ENCODE peak calls at places on chromosomes 7 and 10, in six cellular contexts. R is heart left ventricle, X is BE2C, E is dorsolateral prefrontal cortex, F is body of pancreas, P is WERI-Rb-1. N is an unnamed sample.

GRCh38 chr7:105101864-105102263 is 87.9 kb downstream of the KMT2E start:
- DNase-seq in R (no peak), X (no peak), E (no peak), F (no peak), P (no peak), N (peak; percentile 48)

GRCh38 chr10:21184216-21184615 is 287.1 kb upstream of the NEBL start:
- DNase-seq in R (no peak), X (no peak), E (no peak), F (no peak), P (no peak), N (no peak)

GRCh38 chr10:99605351-99605750 is 14.9 kb downstream of the SLC25A28 start:
- DNase-seq in R (no peak), X (no peak), E (no peak), F (no peak), P (no peak), N (no peak)

GRCh38 chr7:82175319-82175718 is 268.3 kb downstream of the CACNA2D1 start:
- DNase-seq in R (no peak), X (no peak), E (no peak), F (no peak), P (no peak), N (no peak)

GRCh38 chr10:93220315-93221170 is 146.8 kb downstream of the CYP26A1 start:
- DNase-seq in R (no peak), X (no peak), E (no peak), F (no peak), P (no peak), N (no peak)

GRCh38 chr10:35195361-35196306 is 69.0 kb downstream of the CREM start:
- DNase-seq in R (peak; percentile 86), X (peak; percentile 45), E (no peak), F (peak; percentile 69), P (peak; percentile 55), N (peak; percentile 90)

GRCh38 chr7:55546826-55547225 is 25.5 kb downstream of the VOPP1 start:
- DNase-seq in R (peak; percentile 72), X (peak; percentile 63), E (no peak), F (peak; percentile 82), P (peak; percentile 63), N (peak; percentile 65)

GRCh38 chr7:21945374-21946227 is at the start of gene CDCA7L:
- DNase-seq in R (peak; percentile 80), X (peak; percentile 82), E (peak; percentile 60), F (peak; percentile 86), P (peak; percentile 83), N (peak; percentile 91)

GRCh38 chr7:6705959-6706665 is 635 bp downstream of the ZNF12 start:
- DNase-seq in R (peak; percentile 36), X (peak; percentile 36), E (no peak), F (peak; percentile 37), P (peak; percentile 27), N (peak; percentile 50)

GRCh38 chr10:51436805-51437204 is 262.6 kb downstream of the CSTF2T start:
- DNase-seq in R (no peak), X (no peak), E (no peak), F (no peak), P (no peak), N (no peak)

GRCh38 chr7:90624128-90624980 is 28.2 kb downstream of the CDK14 start:
- DNase-seq in R (no peak), X (no peak), E (no peak), F (no peak), P (peak; percentile 71), N (no peak)

GRCh38 chr7:46687203-46687602 is 766.1 kb upstream of the IGFBP3 start:
- DNase-seq in R (no peak), X (no peak), E (no peak), F (no peak), P (no peak), N (no peak)

GRCh38 chr7:46681865-46682503 is 760.9 kb upstream of the IGFBP3 start:
- DNase-seq in R (peak; percentile 22), X (no peak), E (no peak), F (no peak), P (no peak), N (peak; percentile 24)

GRCh38 chr7:46680147-46680546 is 759.1 kb upstream of the IGFBP3 start:
- DNase-seq in R (no peak), X (no peak), E (no peak), F (no peak), P (no peak), N (peak; percentile 83)

GRCh38 chr7:46682841-46683624 is 762.0 kb upstream of the IGFBP3 start:
- DNase-seq in R (no peak), X (no peak), E (no peak), F (no peak), P (no peak), N (peak; percentile 73)

DNA sequence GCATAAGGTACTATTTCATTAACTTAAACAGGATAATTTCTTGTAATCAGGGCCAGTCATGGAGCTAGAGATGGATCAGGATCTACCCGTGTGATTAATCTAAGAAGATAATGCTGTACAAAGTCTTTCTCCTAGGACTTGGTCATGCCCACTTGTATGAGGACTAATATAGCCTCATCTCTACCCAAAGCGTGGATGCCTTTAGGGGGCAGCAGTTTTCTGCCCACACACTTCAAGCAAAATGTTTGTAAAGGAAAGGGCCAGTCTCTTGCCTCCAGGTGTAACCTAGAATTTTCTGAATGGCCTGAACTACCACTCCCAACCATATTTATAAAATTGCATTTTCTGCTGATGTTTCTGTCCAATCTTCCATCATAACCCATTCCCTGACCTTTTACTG is 764.0 kb upstream of the IGFBP3 start:
- DNase-seq in R (no peak), X (no peak), E (no peak), F (peak; percentile 55), P (no peak), N (peak; percentile 27)
- TF ChIP-seq CTCF in R (no peak), X (peak; percentile 41), E (no peak), F (peak; percentile 46), P (no peak), N (peak; percentile 6)

GRCh38 chr7:63113713-63114285 is 884.9 kb upstream of the ZNF722 start:
- DNase-seq in R (no peak), X (no peak), E (no peak), F (no peak), P (no peak), N (no peak)
- H3K4me3 ChIP-seq in R (no peak overlapping the region), X (no peak overlapping the region), E (no peak overlapping the region), F (no peak overlapping the region), P (no peak overlapping the region), N (no peak overlapping the region)

DNA sequence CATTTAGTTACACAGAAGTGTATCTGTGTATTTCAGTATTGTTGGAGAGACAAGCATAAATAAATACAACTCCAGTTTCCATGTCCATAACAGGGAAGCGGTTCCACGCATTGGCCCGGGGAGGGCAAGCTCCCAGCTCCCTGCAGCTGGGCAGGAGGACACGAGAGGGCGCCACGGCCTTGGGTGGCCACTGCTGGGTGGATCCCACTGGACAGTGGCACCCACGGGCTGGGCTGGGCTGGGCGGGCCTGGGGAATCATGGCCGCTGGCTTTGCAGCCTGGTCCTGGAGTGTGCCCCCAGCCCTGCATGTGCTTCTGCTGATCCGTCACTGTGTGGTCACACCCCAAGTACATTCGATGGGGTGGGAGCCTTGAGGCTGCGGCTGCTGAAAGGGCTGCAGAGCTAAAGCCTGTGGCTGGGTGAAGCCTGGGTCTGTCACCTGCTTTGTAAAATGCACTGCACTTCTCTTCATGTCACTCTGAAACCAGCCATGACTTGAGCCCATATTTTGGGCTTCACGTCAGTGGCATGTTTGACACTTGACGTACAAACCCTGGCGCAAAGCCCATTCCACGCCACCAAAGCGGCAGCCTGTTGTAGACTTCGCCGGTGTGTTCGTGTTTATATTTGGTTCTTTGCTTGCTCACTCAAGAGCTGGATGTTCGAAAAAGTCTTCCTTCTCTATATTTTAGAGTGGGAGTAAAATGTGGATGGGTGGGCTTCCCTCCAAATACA is 27.5 kb downstream of the LRRC27 start:
- DNase-seq in R (no peak), X (no peak), E (peak; percentile 39), F (no peak), P (peak; percentile 30), N (no peak)
- TF ChIP-seq CTCF in R (no peak), X (no peak), E (no peak), F (no peak), P (no peak), N (no peak)

GRCh38 chr7:139245401-139245800 is 14.4 kb downstream of the UBN2 start:
- DNase-seq in R (no peak), X (no peak), E (no peak), F (no peak), P (no peak), N (no peak)

GRCh38 chr7:139242741-139243281 is 11.8 kb downstream of the UBN2 start:
- DNase-seq in R (no peak), X (no peak), E (no peak), F (no peak), P (no peak), N (no peak)

GRCh38 chr7:139249179-139249822 is 18.3 kb downstream of the UBN2 start:
- DNase-seq in R (no peak), X (no peak), E (no peak), F (no peak), P (no peak), N (peak; percentile 12)

GRCh38 chr7:139246494-139246893 is 15.5 kb downstream of the UBN2 start:
- DNase-seq in R (no peak), X (no peak), E (no peak), F (no peak), P (no peak), N (no peak)

GRCh38 chr7:139246905-139247304 is 15.9 kb downstream of the UBN2 start:
- DNase-seq in R (no peak), X (no peak), E (no peak), F (no peak), P (no peak), N (no peak)
- H3K4me3 ChIP-seq in R (no peak overlapping the region), X (no peak overlapping the region), E (no peak overlapping the region), F (no peak overlapping the region), P (no peak overlapping the region), N (no peak overlapping the region)

DNA sequence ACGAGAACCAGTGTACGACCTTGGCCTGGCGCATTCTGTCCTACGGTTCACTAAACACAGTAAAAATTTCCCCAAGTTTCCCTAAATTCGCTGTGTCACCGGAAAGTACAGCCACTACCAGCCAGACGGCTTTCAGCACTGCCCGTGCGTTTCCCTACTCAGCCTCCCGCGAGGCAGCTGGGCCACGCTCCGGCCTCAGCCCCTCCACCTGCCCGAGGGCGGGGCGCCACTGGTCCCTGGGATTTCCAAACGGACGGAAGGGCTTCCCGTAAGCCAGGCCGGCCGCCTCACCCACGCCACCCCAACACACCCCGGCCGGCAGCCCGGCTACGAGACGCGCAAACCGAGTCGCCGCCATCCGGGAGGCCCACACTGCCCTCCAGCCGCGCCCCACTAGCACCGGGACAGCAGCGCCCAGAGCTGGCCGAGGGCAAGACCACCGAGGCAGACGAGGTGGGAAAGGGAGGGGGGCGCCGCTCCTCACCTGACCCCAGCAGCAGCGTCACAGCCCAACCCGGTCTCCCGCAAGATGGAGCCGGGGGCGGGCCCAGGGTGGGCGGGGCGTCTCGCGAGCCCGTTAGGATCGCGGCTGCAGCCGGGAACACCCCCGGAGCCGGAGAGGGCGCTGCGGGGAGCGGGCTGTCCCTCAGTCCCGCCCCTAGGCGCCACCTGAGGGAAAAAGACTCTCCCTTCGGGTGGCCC is at the start of gene ANXA7:
- DNase-seq in R (peak; percentile 96), X (peak; percentile 96), E (peak; percentile 87), F (peak; percentile 97), P (peak; percentile 96), N (peak; percentile 93)
- TF ChIP-seq CTCF in R (peak; percentile 10), X (no peak), E (peak; percentile 40), F (peak; percentile 47), P (peak; percentile 15), N (peak; percentile 8)

GRCh38 chr10:62056660-62057059 is 155.2 kb downstream of the ARID5B start:
- DNase-seq in R (no peak), X (no peak), E (no peak), F (no peak), P (no peak), N (no peak)
- H3K4me3 ChIP-seq in R (peak overlapping the region; percentile 26), X (no peak overlapping the region), E (no peak overlapping the region), F (no peak overlapping the region), P (no peak overlapping the region), N (no peak overlapping the region)

N was measured in GM12865.